ENCODE peak calls at places on chromosome 19, in eight cellular contexts. V is H54, H is ovary, K is IMR-90, A is breast epithelium, J is adrenal gland, R is uterus, N is suprapubic skin. M is an unnamed sample.

GRCh38 chr19:53147645-53148044 is 11.2 kb downstream of the ZNF347 start:
- DNase-seq in K (no peak), J (no peak), N (no peak), V (no peak), H (no peak), R (no peak), A (no peak), M (no peak)

GRCh38 chr19:46303702-46304397 is 7.0 kb downstream of the HIF3A start:
- DNase-seq in V (no peak), J (peak), H (peak), R (peak), K (no peak), A (peak), N (no peak), M (no peak)

GRCh38 chr19:34288381-34288780 is 34.0 kb downstream of the GARRE1 start:
- DNase-seq in R (no peak), A (no peak), V (no peak), K (no peak), H (no peak), J (peak), N (no peak), M (no peak)

GRCh38 chr19:21569497-21569870 is 64.1 kb downstream of the ZNF429 start:
- DNase-seq in A (peak), J (peak), V (no peak), N (no peak), K (no peak), R (no peak), H (peak), M (peak)

GRCh38 chr19:43534811-43535761 is 2.1 kb downstream of the ZNF575 start:
- DNase-seq in R (peak), K (peak), H (peak), V (no peak), N (no peak), J (peak), A (peak), M (peak)

GRCh38 chr19:54186351-54186750 is 3.0 kb downstream of the MBOAT7 start:
- DNase-seq in J (no peak), H (no peak), V (no peak), R (no peak), A (no peak), K (no peak), N (no peak), M (no peak)

GRCh38 chr19:15197275-15198005 is 3.4 kb downstream of the NOTCH3 start:
- DNase-seq in N (no peak), J (no peak), R (no peak), K (peak), H (no peak), V (no peak), A (no peak), M (no peak)

GRCh38 chr19:17306285-17306714 is 628 bp downstream of the MRPL34 start:
- DNase-seq in N (no peak), H (no peak), K (no peak), J (no peak), R (no peak), A (no peak), V (no peak), M (no peak)

GRCh38 chr19:45091031-45091918 is 1.7 kb upstream of the PPP1R37 start:
- DNase-seq in N (peak), J (peak), K (peak), V (peak), H (peak), R (peak), A (peak), M (peak)
- TF ChIP-seq POLR2A in N (no peak), J (peak), K (no peak), V (peak), H (no peak), R (no peak), A (no peak), M (peak)

DNA sequence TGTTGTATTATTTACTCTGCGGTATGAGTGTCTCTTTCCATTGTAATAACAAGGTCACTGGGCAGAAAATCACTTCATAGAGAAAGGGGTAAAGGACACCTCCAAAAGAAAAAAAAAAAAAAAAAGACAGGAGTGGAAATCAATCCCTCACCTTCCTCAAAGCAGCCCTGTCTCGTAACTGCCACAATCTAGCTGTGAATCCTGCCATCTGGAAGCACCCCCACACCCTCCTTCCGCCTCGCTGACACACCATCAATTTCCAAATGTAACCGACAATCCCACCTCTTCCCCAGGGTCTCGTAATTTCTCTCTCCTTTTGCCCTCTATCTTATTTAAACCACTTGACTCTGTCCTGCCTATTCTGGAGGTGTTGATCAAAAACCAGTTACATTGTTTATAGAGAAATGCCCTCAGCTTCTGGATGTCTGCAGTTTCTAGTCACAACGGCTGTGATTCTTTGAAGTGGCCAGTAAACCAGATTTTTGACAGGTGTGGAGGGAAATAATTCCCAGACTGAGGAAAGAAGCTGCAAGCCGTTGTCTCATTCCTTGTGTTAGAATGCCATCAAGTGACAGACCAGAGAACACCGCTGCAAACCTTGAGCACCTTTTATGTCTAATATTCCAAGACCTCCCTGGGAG is 9.1 kb upstream of the POP4 start:
- DNase-seq in A (no peak), R (no peak), H (no peak), K (peak), J (no peak), N (no peak), V (no peak), M (no peak)
- TF ChIP-seq POLR2A in A (no peak), R (no peak), H (no peak), K (no peak), J (no peak), N (no peak), V (no peak), M (no peak)

DNA sequence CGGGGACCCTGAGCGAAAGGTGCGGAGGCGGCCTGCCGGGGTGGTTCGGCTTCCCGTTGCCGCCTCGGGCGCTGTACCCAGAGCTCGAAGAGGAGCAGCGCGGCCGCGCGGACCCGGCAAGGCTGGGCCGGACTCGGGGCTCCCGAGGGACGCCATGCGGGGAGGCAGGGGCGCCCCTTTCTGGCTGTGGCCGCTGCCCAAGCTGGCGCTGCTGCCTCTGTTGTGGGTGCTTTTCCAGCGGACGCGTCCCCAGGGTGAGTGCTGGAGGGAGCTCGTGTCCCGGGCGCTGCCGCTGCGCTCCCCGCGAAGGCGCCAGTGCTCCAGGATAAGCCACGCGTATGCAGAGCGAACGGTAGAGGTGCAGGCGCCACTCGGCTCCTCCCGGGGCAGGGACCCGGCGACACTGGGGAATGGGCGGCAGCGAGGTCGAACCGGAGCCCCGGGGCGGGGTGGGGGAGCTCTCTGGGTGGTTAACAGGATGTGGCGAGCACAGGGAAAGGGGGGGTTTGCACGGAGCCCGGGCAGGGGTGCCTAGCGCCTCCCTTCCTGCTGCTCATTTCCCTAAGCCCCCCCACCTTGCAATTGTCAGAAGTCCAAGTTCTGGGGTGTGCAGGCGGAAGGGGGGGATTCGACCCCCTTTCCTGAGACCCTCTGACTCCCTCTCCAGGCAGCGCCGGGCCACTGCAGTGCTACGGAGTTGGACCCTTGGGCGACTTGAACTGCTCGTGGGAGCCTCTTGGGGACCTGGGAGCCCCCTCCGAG is at the start of gene IL27RA:
- DNase-seq in K (peak), V (peak), A (peak), R (peak), H (no peak), J (peak), N (no peak), M (peak)
- TF ChIP-seq POLR2A in K (no peak), V (no peak), A (no peak), R (no peak), H (no peak), J (no peak), N (no peak), M (no peak)

GRCh38 chr19:4447327-4448146 is 10.1 kb downstream of the UBXN6 start:
- DNase-seq in J (no peak), A (no peak), N (no peak), R (no peak), H (no peak), V (no peak), K (no peak), M (no peak)
- TF ChIP-seq POLR2A in J (no peak), A (no peak), N (no peak), R (no peak), H (no peak), V (no peak), K (no peak), M (no peak)

GRCh38 chr19:48899781-48900476 is at the start of gene NUCB1:
- DNase-seq in N (peak), V (peak), J (peak), K (peak), R (peak), A (peak), H (peak), M (peak)
- TF ChIP-seq POLR2A in N (no peak), V (no peak), J (no peak), K (no peak), R (peak), A (peak), H (peak), M (peak)

GRCh38 chr19:2043864-2044708 is 7.0 kb downstream of the MKNK2 start:
- DNase-seq in H (peak), A (no peak), N (peak), V (no peak), R (peak), K (no peak), J (peak), M (no peak)
- TF ChIP-seq POLR2A in H (no peak), A (no peak), N (no peak), V (no peak), R (no peak), K (no peak), J (no peak), M (no peak)

GRCh38 chr19:32674959-32675719 is at the start of gene ANKRD27:
- DNase-seq in R (peak), J (peak), A (peak), V (peak), H (peak), N (peak), K (peak), M (peak)
- TF ChIP-seq POLR2A in R (no peak), J (peak), A (no peak), V (peak), H (no peak), N (no peak), K (peak), M (peak)

GRCh38 chr19:19203012-19203856 is at the start of gene NR2C2AP:
- DNase-seq in J (peak), K (peak), H (peak), V (peak), R (peak), N (peak), A (peak), M (peak)
- TF ChIP-seq POLR2A in J (no peak), K (no peak), H (no peak), V (peak), R (no peak), N (no peak), A (no peak), M (no peak)

GRCh38 chr19:56114051-56114694 is 6.9 kb downstream of the ZNF787 start:
- DNase-seq in K (no peak), R (no peak), N (no peak), V (no peak), H (no peak), J (no peak), A (no peak), M (no peak)

GRCh38 chr19:56110515-56111448 is 10.3 kb downstream of the ZNF787 start:
- DNase-seq in J (peak), K (peak), N (no peak), V (peak), H (peak), A (no peak), R (no peak), M (no peak)

GRCh38 chr19:56113071-56113632 is 7.9 kb downstream of the ZNF787 start:
- DNase-seq in N (no peak), R (no peak), V (no peak), J (no peak), A (no peak), K (no peak), H (no peak), M (no peak)

GRCh38 chr19:56112313-56112709 is 8.8 kb downstream of the ZNF787 start:
- DNase-seq in H (no peak), V (no peak), K (no peak), N (no peak), R (no peak), J (no peak), A (no peak), M (peak)

GRCh38 chr19:56111601-56112312 is 9.3 kb downstream of the ZNF787 start:
- DNase-seq in N (peak), A (no peak), R (no peak), J (peak), K (no peak), V (no peak), H (no peak), M (peak)
- TF ChIP-seq POLR2A in N (no peak), A (no peak), R (no peak), J (no peak), K (no peak), V (no peak), H (no peak), M (no peak)

M was measured in Peyer's patch.